ENCODE peak calls at places on chromosomes 7 and 10, in five cellular contexts. N, I, Q, R and Y are unnamed samples.

GRCh38 chr10:7593068-7593467 is 73.7 kb downstream of the ITIH5 start:
- DNase-seq in I (no peak), N (no peak), Q (no peak), R (no peak), Y (no peak)

GRCh38 chr7:74501298-74501697 is 47.6 kb downstream of the GTF2IRD1 start:
- DNase-seq in Q (no peak), N (no peak), R (peak), I (no peak), Y (no peak)

GRCh38 chr10:122894261-122894944 is 15.0 kb upstream of the FAM24B start:
- DNase-seq in N (peak), Q (no peak), I (no peak), R (peak), Y (no peak)

GRCh38 chr10:124092270-124093075 is 925 bp downstream of the CHST15 start:
- DNase-seq in N (peak), Q (no peak), I (peak), R (peak), Y (peak)

GRCh38 chr7:34396437-34397064 is 261.5 kb upstream of the NPSR1 start:
- DNase-seq in R (no peak), I (no peak), N (no peak), Q (no peak), Y (no peak)

GRCh38 chr7:30757343-30757695 is 5.4 kb downstream of the INMT start:
- DNase-seq in I (no peak), N (no peak), R (no peak), Q (no peak), Y (no peak)

GRCh38 chr10:10149899-10150298 is 867.8 kb upstream of the CELF2 start:
- DNase-seq in N (no peak), R (no peak), Q (no peak), I (no peak), Y (no peak)

GRCh38 chr7:32958046-32959025 is 1.1 kb downstream of the FKBP9 start:
- DNase-seq in I (no peak), R (peak), Q (no peak), N (no peak), Y (peak)

GRCh38 chr10:28761084-28761875 is 84.0 kb downstream of the BAMBI start:
- DNase-seq in I (no peak), N (no peak), Q (no peak), R (peak), Y (no peak)

GRCh38 chr7:40885503-40885902 is 750.7 kb downstream of the SUGCT start:
- DNase-seq in N (no peak), R (no peak), Q (no peak), I (peak), Y (no peak)

GRCh38 chr7:124020060-124020459 is 12.8 kb downstream of the TMEM229A start:
- DNase-seq in Q (no peak), N (no peak), I (no peak), R (no peak), Y (no peak)

GRCh38 chr10:35092851-35093250 is 2.7 kb upstream of the CUL2 start:
- DNase-seq in Q (no peak), I (peak), R (no peak), N (peak), Y (no peak)

GRCh38 chr10:35091994-35092393 is 1.9 kb upstream of the CUL2 start:
- DNase-seq in N (no peak), Q (no peak), R (no peak), I (no peak), Y (no peak)

GRCh38 chr10:35090162-35090954 is at the start of gene CUL2:
- DNase-seq in N (peak), I (peak), R (peak), Q (peak), Y (peak)

DNA sequence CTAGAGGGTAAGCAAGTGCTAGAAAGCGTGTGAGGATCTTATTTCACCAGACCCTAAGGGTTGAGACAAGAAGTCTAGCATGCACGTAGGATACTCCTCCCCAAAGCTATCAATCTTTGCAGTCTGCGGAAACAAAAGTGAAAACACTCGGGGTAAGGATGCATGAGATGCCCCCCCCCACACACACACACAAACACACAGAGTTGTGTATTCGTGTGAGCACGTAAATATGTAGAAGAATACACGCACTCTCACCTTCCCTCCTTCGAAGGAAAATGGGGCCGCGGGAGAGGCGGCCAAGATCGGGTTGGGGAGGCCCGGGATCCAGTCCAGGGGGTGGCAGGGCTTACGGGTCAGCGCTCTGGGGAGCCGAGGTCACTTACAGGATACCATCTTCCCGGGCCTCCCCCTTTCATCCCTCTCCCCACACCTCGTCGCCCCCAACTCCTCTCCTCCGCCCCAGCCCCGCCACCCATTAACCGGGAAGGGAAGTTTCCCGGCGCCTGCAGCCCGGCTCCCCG is 440 bp downstream of the CUL2 start:
- DNase-seq in Q (no peak), N (peak), I (peak), R (peak), Y (peak)
- TF ChIP-seq EZH2phosphoT487 in Q (no peak), N (no peak), I (no peak), R (no peak), Y (no peak)

GRCh38 chr7:119945822-119946221 is 327.2 kb upstream of the KCND2 start:
- DNase-seq in R (no peak), I (no peak), N (no peak), Q (no peak), Y (no peak)
- TF ChIP-seq EZH2phosphoT487 in R (no peak), I (no peak), N (no peak), Q (no peak), Y (no peak)

DNA sequence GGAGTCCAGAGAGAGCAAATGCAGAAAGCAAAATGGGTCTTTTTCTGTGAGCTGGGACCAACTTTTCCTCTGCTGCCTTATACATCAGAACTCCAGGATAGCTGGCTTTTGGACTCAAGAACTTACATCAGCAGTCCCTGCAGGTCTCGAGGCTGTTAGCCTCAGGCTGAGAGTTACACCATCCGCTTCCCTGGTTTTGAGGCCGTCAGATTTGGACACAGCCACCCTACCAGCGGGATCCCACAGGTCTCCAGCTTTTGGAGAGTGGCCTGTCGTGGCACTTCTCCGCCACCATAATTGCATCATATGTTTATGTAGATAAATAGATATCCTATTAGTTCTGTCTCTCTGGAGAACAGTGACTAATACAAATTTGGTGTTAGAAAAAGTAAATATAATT is 64.2 kb downstream of the TRIL start:
- DNase-seq in Q (no peak), R (no peak), N (no peak), I (no peak), Y (no peak)
- TF ChIP-seq EZH2phosphoT487 in Q (no peak), R (no peak), N (no peak), I (no peak), Y (no peak)

DNA sequence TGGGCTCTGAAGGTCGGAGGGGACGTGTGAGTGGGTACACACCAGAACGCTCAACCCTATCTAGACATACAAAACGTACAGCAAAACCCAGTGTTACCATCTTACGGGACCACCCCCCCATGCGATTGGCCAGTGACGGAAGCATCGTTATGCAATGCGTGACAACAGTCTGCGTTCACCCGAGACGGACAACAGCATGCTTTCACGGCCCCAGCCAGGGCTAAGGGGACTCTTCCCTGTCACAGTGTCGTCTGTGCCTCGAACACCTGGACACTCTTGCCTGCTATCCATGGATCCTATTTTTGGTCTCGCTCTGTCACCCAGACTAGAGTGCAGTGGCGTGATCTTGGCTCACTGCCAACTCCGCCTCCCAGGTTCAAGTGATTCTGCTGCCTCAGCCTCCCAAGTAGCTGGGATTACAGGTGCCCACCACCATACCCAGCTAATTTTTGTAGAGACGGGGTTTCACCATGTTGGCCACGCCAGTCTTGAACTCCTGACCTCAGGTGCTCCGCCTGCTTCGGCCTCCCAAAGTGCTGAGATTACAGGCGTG is 23.3 kb downstream of the DPYSL4 start:
- DNase-seq in I (no peak), N (no peak), R (no peak), Q (no peak), Y (no peak)
- TF ChIP-seq EZH2phosphoT487 in I (no peak), N (no peak), R (no peak), Q (no peak), Y (no peak)

DNA sequence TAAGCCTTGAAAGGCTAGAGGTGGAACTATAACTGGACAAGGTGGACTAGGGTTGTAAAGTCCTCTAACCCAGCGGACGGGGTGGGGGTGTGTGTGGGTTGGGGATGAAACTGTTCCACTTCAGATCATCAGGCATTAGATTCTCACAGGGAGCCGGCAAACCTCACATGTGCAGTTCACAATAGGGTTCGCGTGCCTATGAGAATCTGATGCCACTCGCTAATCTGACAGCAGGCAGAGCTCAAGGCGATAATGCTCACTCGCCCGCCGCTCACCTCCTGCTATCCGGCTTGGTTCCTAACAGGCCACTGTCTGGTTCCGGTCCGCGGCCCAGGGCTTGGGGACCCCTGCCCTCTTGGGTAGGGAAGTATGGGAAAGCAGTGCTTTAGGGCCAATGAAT is 984 bp upstream of the ERLIN1 start:
- DNase-seq in Q (peak), I (peak), R (peak), N (peak), Y (no peak)
- TF ChIP-seq EZH2phosphoT487 in Q (no peak), I (no peak), R (no peak), N (no peak), Y (no peak)

GRCh38 chr10:125929613-125930012 is 33.2 kb downstream of the FANK1 start:
- DNase-seq in N (no peak), Q (no peak), I (no peak), R (no peak), Y (peak)

GRCh38 chr10:125925244-125925834 is 29.0 kb downstream of the FANK1 start:
- DNase-seq in N (no peak), Q (no peak), R (no peak), I (no peak), Y (no peak)

GRCh38 chr10:125928928-125929585 is 32.7 kb downstream of the FANK1 start:
- DNase-seq in R (no peak), I (no peak), Q (no peak), N (no peak), Y (no peak)

DNA sequence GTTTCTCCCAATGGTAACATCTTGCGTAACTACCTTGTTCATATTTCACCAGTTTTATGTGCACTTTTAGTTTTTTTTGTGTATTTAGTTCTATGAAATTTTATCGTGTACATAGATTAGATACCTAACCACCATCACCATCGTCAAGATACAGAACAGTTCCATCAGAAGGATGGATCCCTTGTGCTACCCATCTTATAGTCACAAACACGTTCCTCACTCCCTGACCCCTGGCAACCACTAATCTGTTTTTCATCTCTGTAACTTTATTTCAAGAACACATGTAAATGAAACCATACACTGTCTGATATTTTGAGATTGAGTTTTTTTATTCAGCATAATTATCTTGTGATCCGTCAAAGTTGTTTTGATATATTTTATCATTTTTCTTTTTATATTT is 29.9 kb downstream of the FANK1 start:
- DNase-seq in R (no peak), Q (no peak), I (no peak), N (no peak), Y (no peak)
- TF ChIP-seq EZH2phosphoT487 in R (no peak), Q (no peak), I (no peak), N (no peak), Y (no peak)

GRCh38 chr10:70617798-70618568 is 15.4 kb upstream of the PRF1 start:
- DNase-seq in N (no peak), R (no peak), I (peak), Q (no peak), Y (no peak)
- TF ChIP-seq EZH2phosphoT487 in N (no peak), R (no peak), I (no peak), Q (no peak), Y (no peak)

GRCh38 chr10:101258179-101258885 is 29.1 kb upstream of the LBX1 start:
- DNase-seq in Q (peak), R (peak), N (peak), I (peak), Y (no peak)
- TF ChIP-seq EZH2phosphoT487 in Q (no peak), R (no peak), N (no peak), I (no peak), Y (no peak)

GRCh38 chr10:118960166-118961090 is 69.1 kb upstream of the NANOS1 start:
- DNase-seq in N (no peak), I (peak), R (no peak), Q (no peak), Y (no peak)
- TF ChIP-seq EZH2phosphoT487 in N (no peak), I (no peak), R (no peak), Q (no peak), Y (no peak)

GRCh38 chr10:132703305-132704007 is 82.5 kb downstream of the NKX6-2 start:
- DNase-seq in N (no peak), R (no peak), I (no peak), Q (no peak), Y (no peak)
- TF ChIP-seq EZH2phosphoT487 in N (no peak), R (no peak), I (no peak), Q (no peak), Y (no peak)